ENCODE peak calls at places on chromosomes 16 and 17, in ten cellular contexts. G, Q, B, Y, U, E, O, H, Z and X are unnamed samples.
A peak's percentile ranks its signal among the peaks of the same experiment; 100 is the strongest.

GRCh38 chr17:18225562-18226283 is at the start of gene LLGL1:
- DNase-seq in Y (no peak), Z (no peak), G (no peak), O (no peak), E (no peak), U (no peak), Q (no peak), B (no peak), H (no peak), X (no peak)

GRCh38 chr17:61294286-61294685 is 105.4 kb upstream of the TBX2 start:
- DNase-seq in H (no peak), Z (no peak), Q (no peak), O (no peak), G (no peak), E (no peak), B (no peak), U (no peak), Y (no peak), X (no peak)

GRCh38 chr17:44759096-44759915 is 518 bp downstream of the ADAM11 start:
- DNase-seq in U (no peak), G (no peak), Q (no peak), E (no peak), H (no peak), B (no peak), Z (no peak), Y (peak; percentile 48), O (no peak), X (no peak)

GRCh38 chr16:20383106-20384029 is 21.2 kb downstream of the PDILT start:
- DNase-seq in Y (peak; percentile 81), U (peak; percentile 61), O (peak; percentile 24), Z (no peak), E (no peak), Q (peak; percentile 70), H (peak; percentile 13), G (peak; percentile 79), B (peak; percentile 61), X (peak; percentile 10)

GRCh38 chr17:14737984-14738651 is 437.2 kb downstream of the HS3ST3B1 start:
- DNase-seq in Y (no peak), Q (peak; percentile 99), U (peak; percentile 93), O (peak; percentile 100), E (peak; percentile 72), B (peak; percentile 78), G (no peak), H (no peak), Z (peak; percentile 85), X (no peak)

GRCh38 chr17:10727192-10727591 is 2.6 kb downstream of the TMEM220 start:
- DNase-seq in U (no peak), G (no peak), O (no peak), H (no peak), Q (no peak), Y (no peak), Z (no peak), E (no peak), B (no peak), X (no peak)

GRCh38 chr16:50478773-50479149 is 69.4 kb upstream of the NKD1 start:
- DNase-seq in Y (no peak), Z (peak; percentile 38), Q (no peak), G (peak; percentile 35), B (no peak), E (no peak), O (no peak), H (no peak), U (no peak), X (no peak)

GRCh38 chr16:86567701-86568571 is 1.3 kb downstream of the FOXC2 start:
- DNase-seq in H (no peak), O (peak; percentile 66), Y (peak; percentile 67), B (no peak), G (no peak), E (no peak), Q (no peak), Z (no peak), U (peak; percentile 47), X (no peak)

GRCh38 chr16:74505011-74505410 is 83.7 kb upstream of the CLEC18B start:
- DNase-seq in U (no peak), H (no peak), O (no peak), G (no peak), B (no peak), Z (no peak), E (no peak), Q (no peak), Y (no peak), X (no peak)

GRCh38 chr17:50439008-50439407 is 13.0 kb downstream of the ACSF2 start:
- DNase-seq in U (no peak), H (no peak), Y (no peak), Q (no peak), G (no peak), B (no peak), O (no peak), E (no peak), Z (no peak), X (no peak)

GRCh38 chr16:82344157-82344556 is 174.1 kb upstream of the MPHOSPH6 start:
- DNase-seq in B (peak; percentile 41), E (no peak), U (no peak), H (no peak), Q (no peak), Y (peak; percentile 24), Z (no peak), O (no peak), G (peak; percentile 12), X (no peak)

GRCh38 chr17:7974638-7975131 is 27.7 kb upstream of the GUCY2D start:
- DNase-seq in E (no peak), Y (no peak), Q (no peak), O (no peak), B (no peak), G (no peak), U (no peak), Z (no peak), H (no peak), X (no peak)

GRCh38 chr16:49754495-49755290 is 101.2 kb downstream of the ZNF423 start:
- DNase-seq in U (peak; percentile 52), H (no peak), Y (peak; percentile 37), O (no peak), Z (no peak), Q (no peak), B (no peak), E (no peak), G (no peak), X (no peak)

GRCh38 chr16:4982056-4982867 is 24.1 kb downstream of the SEC14L5 start:
- DNase-seq in Z (no peak), B (no peak), H (no peak), Y (peak; percentile 44), G (no peak), O (no peak), U (no peak), Q (no peak), E (no peak), X (no peak)

GRCh38 chr17:79951361-79952264 is 84.1 kb downstream of the TBC1D16 start:
- DNase-seq in Y (peak; percentile 66), Z (peak; percentile 79), Q (no peak), E (peak; percentile 56), H (no peak), U (peak; percentile 87), O (peak; percentile 83), B (peak; percentile 78), G (no peak), X (no peak)